ENCODE peak calls at places on chromosomes 5 and 9, in five cellular contexts. R is ACHN; V is HCT116; Q is fibroblast of pulmonary artery; Z is activated CD8-positive, alpha-beta T cell treated with anti-CD3 and anti-CD28 coated beads for 36 hours. E is an unnamed sample.

GRCh38 chr5:68528877-68529276 is 313.3 kb downstream of the PIK3R1 start:
- DNase-seq in Q (no peak), Z (no peak), V (no peak), R (no peak), E (no peak)

GRCh38 chr9:91126761-91127420 is 234.8 kb downstream of the AUH start:
- DNase-seq in V (no peak), Z (no peak), Q (peak), R (no peak), E (no peak)

GRCh38 chr5:172010278-172010677 is 3.8 kb upstream of the FBXW11 start:
- DNase-seq in Q (peak), R (peak), V (no peak), Z (no peak), E (no peak)

GRCh38 chr5:114185274-114185673 is 176.6 kb upstream of the KCNN2 start:
- DNase-seq in Q (peak), V (no peak), Z (no peak), R (no peak), E (no peak)

GRCh38 chr5:160555836-160556660 is 134.4 kb downstream of the PTTG1 start:
- DNase-seq in Z (no peak), V (no peak), Q (no peak), R (no peak), E (no peak)

GRCh38 chr9:115938479-115938878 is 215.1 kb upstream of the PAPPA start:
- DNase-seq in R (no peak), Z (no peak), Q (peak), V (no peak), E (no peak)

GRCh38 chr9:93587651-93588347 is 11.4 kb downstream of the PHF2 start:
- DNase-seq in Q (no peak), Z (no peak), R (no peak), V (no peak), E (no peak)

GRCh38 chr5:66757219-66757833 is 161.1 kb downstream of the MAST4 start:
- DNase-seq in Z (peak), R (peak), V (peak), Q (peak), E (peak)

GRCh38 chr5:136062563-136063274 is 33.9 kb downstream of the TGFBI start:
- DNase-seq in V (peak), Q (peak), R (peak), Z (peak), E (peak)

GRCh38 chr5:157994271-157994691 is 135.3 kb upstream of the CLINT1 start:
- DNase-seq in Z (no peak), R (no peak), V (no peak), Q (no peak), E (peak)

GRCh38 chr5:150514708-150515211 is 6.8 kb downstream of the NDST1 start:
- DNase-seq in V (no peak), R (peak), Z (no peak), Q (peak), E (no peak)

GRCh38 chr9:70136632-70137031 is 93.0 kb downstream of the MAMDC2 start:
- DNase-seq in Q (peak), R (no peak), Z (no peak), V (no peak), E (no peak)

GRCh38 chr5:137833463-137833862 is 34.2 kb upstream of the MYOT start:
- DNase-seq in Z (no peak), Q (peak), V (peak), R (no peak), E (peak)

GRCh38 chr5:177362871-177363507 is 5.3 kb downstream of the RGS14 start:
- DNase-seq in Z (peak), V (no peak), R (peak), Q (peak), E (peak)

GRCh38 chr5:174837919-174838902 is 113.8 kb downstream of the MSX2 start:
- DNase-seq in V (peak), R (no peak), Z (no peak), Q (peak), E (no peak)

GRCh38 chr5:756865-757345 is 27.6 kb downstream of the ZDHHC11B start:
- DNase-seq in Q (peak), V (no peak), Z (no peak), R (no peak), E (no peak)

GRCh38 chr9:79623799-79624721 is 52.3 kb downstream of the TLE4 start:
- DNase-seq in Z (peak), V (no peak), R (no peak), Q (peak), E (no peak)

GRCh38 chr9:4073371-4073770 is 226.5 kb downstream of the GLIS3 start:
- DNase-seq in R (peak), Q (no peak), V (peak), Z (peak), E (no peak)

E was measured in LoVo.